ENCODE peak calls at places on chromosome 18, in four cellular contexts. One of them, this sample, is unnamed. For H3K4me1, the result is how much of the 10 kb centered on the place peaks cover.

GRCh38 chr18:74353169-74353775 is 37.6 kb downstream of the C18orf63 start:
- DNase-seq in GM23248: peak
- DNase-seq in fibroblast of lung: peak
- DNase-seq in endothelial cell of umbilical vein: peak
- DNase-seq in this sample: peak

GRCh38 chr18:69215151-69215550 is 185.5 kb upstream of the DOK6 start:
- DNase-seq in GM23248: no peak
- DNase-seq in fibroblast of lung: no peak
- DNase-seq in endothelial cell of umbilical vein: no peak
- DNase-seq in this sample: no peak

GRCh38 chr18:75544496-75544895 is 117.0 kb upstream of the SMIM21 start:
- DNase-seq in GM23248: peak
- DNase-seq in fibroblast of lung: peak
- DNase-seq in endothelial cell of umbilical vein: no peak
- DNase-seq in this sample: no peak

GRCh38 chr18:11955299-11956029 is 25.8 kb upstream of the IMPA2 start:
- DNase-seq in GM23248: peak
- DNase-seq in fibroblast of lung: peak
- DNase-seq in endothelial cell of umbilical vein: peak
- DNase-seq in this sample: no peak

GRCh38 chr18:40789286-40789685 is 1165.7 kb upstream of the PIK3C3 start:
- DNase-seq in GM23248: no peak
- DNase-seq in fibroblast of lung: peak
- DNase-seq in endothelial cell of umbilical vein: no peak
- DNase-seq in this sample: no peak

GRCh38 chr18:36756262-36756661 is 72.5 kb downstream of the TPGS2 start:
- DNase-seq in GM23248: peak
- DNase-seq in fibroblast of lung: peak
- DNase-seq in endothelial cell of umbilical vein: no peak
- DNase-seq in this sample: no peak

GRCh38 chr18:74498712-74499629 is 2.8 kb downstream of the CNDP2 start:
- DNase-seq in GM23248: peak
- DNase-seq in fibroblast of lung: peak
- DNase-seq in endothelial cell of umbilical vein: no peak
- DNase-seq in this sample: peak

GRCh38 chr18:74699455-74699854 is 101.8 kb downstream of the ZNF407 start:
- DNase-seq in GM23248: no peak
- DNase-seq in fibroblast of lung: no peak
- DNase-seq in endothelial cell of umbilical vein: no peak
- DNase-seq in this sample: no peak

GRCh38 chr18:8823530-8823929 is 118.2 kb downstream of the MTCL1 start:
- DNase-seq in GM23248: no peak
- DNase-seq in fibroblast of lung: no peak
- DNase-seq in endothelial cell of umbilical vein: no peak
- DNase-seq in this sample: no peak

GRCh38 chr18:67705748-67706147 is 189.2 kb upstream of the DSEL start:
- DNase-seq in GM23248: no peak
- DNase-seq in fibroblast of lung: no peak
- DNase-seq in endothelial cell of umbilical vein: no peak
- DNase-seq in this sample: no peak

GRCh38 chr18:62586148-62586774 is 63.4 kb downstream of the ZCCHC2 start:
- DNase-seq in GM23248: peak
- DNase-seq in fibroblast of lung: peak
- DNase-seq in endothelial cell of umbilical vein: peak
- DNase-seq in this sample: peak

GRCh38 chr18:62586781-62587487 is 64.1 kb downstream of the ZCCHC2 start:
- DNase-seq in GM23248: no peak
- DNase-seq in fibroblast of lung: no peak
- DNase-seq in endothelial cell of umbilical vein: no peak
- DNase-seq in this sample: no peak

GRCh38 chr18:62585274-62586147 is 62.7 kb downstream of the ZCCHC2 start:
- DNase-seq in GM23248: no peak
- DNase-seq in fibroblast of lung: no peak
- DNase-seq in endothelial cell of umbilical vein: no peak
- DNase-seq in this sample: no peak

GRCh38 chr18:62587689-62588088 is 64.9 kb downstream of the ZCCHC2 start:
- DNase-seq in GM23248: no peak
- DNase-seq in fibroblast of lung: no peak
- DNase-seq in endothelial cell of umbilical vein: no peak
- DNase-seq in this sample: no peak

GRCh38 chr18:62584241-62585120 is 61.7 kb downstream of the ZCCHC2 start:
- DNase-seq in GM23248: peak
- DNase-seq in fibroblast of lung: peak
- DNase-seq in endothelial cell of umbilical vein: peak
- DNase-seq in this sample: peak
- H3K9ac ChIP-seq in GM23248: no peak
- H3K9ac ChIP-seq in fibroblast of lung: no peak
- H3K9ac ChIP-seq in endothelial cell of umbilical vein: no peak
- H3K9ac ChIP-seq in this sample: peak

GRCh38 chr18:58887613-58887963 is 22.9 kb downstream of the ZNF532 start:
- DNase-seq in GM23248: no peak
- DNase-seq in fibroblast of lung: peak
- DNase-seq in endothelial cell of umbilical vein: peak
- DNase-seq in this sample: peak
- H2AFZ ChIP-seq in GM23248: no peak
- H2AFZ ChIP-seq in fibroblast of lung: peak
- H2AFZ ChIP-seq in endothelial cell of umbilical vein: no peak
- H2AFZ ChIP-seq in this sample: no peak

DNA sequence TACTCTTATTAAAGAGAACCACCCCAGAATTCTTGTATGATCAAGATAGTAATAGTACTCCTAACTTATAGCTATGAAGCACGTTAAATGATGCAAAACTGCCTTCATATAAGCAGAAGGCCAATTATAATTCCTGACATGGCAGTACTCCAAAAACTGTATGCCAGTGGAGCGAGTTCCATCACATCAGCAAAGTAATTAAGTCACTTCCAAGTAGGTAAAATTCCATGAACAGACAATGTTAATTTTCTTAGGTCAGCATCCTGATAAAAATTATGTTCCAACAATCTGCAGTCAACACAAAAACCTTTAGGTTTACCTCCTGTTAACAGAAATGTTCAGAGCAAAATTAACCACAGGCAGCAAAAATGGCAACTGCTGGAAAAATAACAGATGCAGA is 136.7 kb downstream of the CDH2 start:
- DNase-seq in GM23248: no peak
- DNase-seq in fibroblast of lung: no peak
- DNase-seq in endothelial cell of umbilical vein: no peak
- DNase-seq in this sample: no peak
- H3K4me1 ChIP-seq in GM23248: under half
- H3K4me1 ChIP-seq in fibroblast of lung: under half
- H3K4me1 ChIP-seq in endothelial cell of umbilical vein: under half
- H3K4me1 ChIP-seq in this sample: under half

GRCh38 chr18:23302852-23303527 is 150.1 kb upstream of the RIOK3 start:
- DNase-seq in GM23248: peak
- DNase-seq in fibroblast of lung: peak
- DNase-seq in endothelial cell of umbilical vein: peak
- DNase-seq in this sample: no peak
- H3K9ac ChIP-seq in GM23248: peak
- H3K9ac ChIP-seq in fibroblast of lung: no peak
- H3K9ac ChIP-seq in endothelial cell of umbilical vein: peak
- H3K9ac ChIP-seq in this sample: no peak

GRCh38 chr18:23387265-23387664 is 65.8 kb upstream of the RIOK3 start:
- DNase-seq in GM23248: no peak
- DNase-seq in fibroblast of lung: no peak
- DNase-seq in endothelial cell of umbilical vein: no peak
- DNase-seq in this sample: no peak

GRCh38 chr18:23386317-23386716 is 66.8 kb upstream of the RIOK3 start:
- DNase-seq in GM23248: no peak
- DNase-seq in fibroblast of lung: peak
- DNase-seq in endothelial cell of umbilical vein: no peak
- DNase-seq in this sample: no peak

GRCh38 chr18:23391156-23391555 is 61.9 kb upstream of the RIOK3 start:
- DNase-seq in GM23248: no peak
- DNase-seq in fibroblast of lung: no peak
- DNase-seq in endothelial cell of umbilical vein: no peak
- DNase-seq in this sample: no peak

GRCh38 chr18:23384778-23385736 is 68.0 kb upstream of the RIOK3 start:
- DNase-seq in GM23248: no peak
- DNase-seq in fibroblast of lung: no peak
- DNase-seq in endothelial cell of umbilical vein: no peak
- DNase-seq in this sample: no peak

GRCh38 chr18:23388357-23388756 is 64.7 kb upstream of the RIOK3 start:
- DNase-seq in GM23248: no peak
- DNase-seq in fibroblast of lung: no peak
- DNase-seq in endothelial cell of umbilical vein: no peak
- DNase-seq in this sample: no peak
- H2AFZ ChIP-seq in GM23248: no peak
- H2AFZ ChIP-seq in fibroblast of lung: no peak
- H2AFZ ChIP-seq in endothelial cell of umbilical vein: no peak
- H2AFZ ChIP-seq in this sample: no peak

DNA sequence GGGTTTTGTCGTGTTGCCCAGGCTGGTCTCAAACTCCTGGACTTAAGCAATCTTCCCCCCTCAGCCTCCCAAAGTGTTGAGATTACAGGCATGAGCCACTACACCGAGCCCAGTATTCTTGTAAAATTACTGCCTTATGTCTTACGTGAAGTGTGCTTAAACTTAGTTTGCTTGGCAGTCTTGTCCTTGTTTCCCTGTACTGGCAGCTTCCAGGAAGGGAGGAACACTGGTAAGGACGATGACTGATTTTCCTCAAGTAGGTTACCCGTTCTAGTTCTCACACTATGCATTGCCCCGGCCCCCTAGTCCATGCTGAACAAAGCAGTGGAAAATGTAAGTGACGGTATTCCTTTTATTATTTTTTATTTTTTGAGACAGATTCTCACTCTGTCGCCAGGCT is 19.7 kb upstream of the GATA6 start:
- DNase-seq in GM23248: no peak
- DNase-seq in fibroblast of lung: no peak
- DNase-seq in endothelial cell of umbilical vein: no peak
- DNase-seq in this sample: no peak
- H3K4me1 ChIP-seq in GM23248: under half
- H3K4me1 ChIP-seq in fibroblast of lung: under half
- H3K4me1 ChIP-seq in endothelial cell of umbilical vein: under half
- H3K4me1 ChIP-seq in this sample: under half

GRCh38 chr18:55779461-55779710 is 191.4 kb upstream of the TCF4 start:
- DNase-seq in GM23248: peak
- DNase-seq in fibroblast of lung: no peak
- DNase-seq in endothelial cell of umbilical vein: no peak
- DNase-seq in this sample: no peak
- H3K9ac ChIP-seq in GM23248: peak
- H3K9ac ChIP-seq in fibroblast of lung: no peak
- H3K9ac ChIP-seq in endothelial cell of umbilical vein: peak
- H3K9ac ChIP-seq in this sample: no peak

DNA sequence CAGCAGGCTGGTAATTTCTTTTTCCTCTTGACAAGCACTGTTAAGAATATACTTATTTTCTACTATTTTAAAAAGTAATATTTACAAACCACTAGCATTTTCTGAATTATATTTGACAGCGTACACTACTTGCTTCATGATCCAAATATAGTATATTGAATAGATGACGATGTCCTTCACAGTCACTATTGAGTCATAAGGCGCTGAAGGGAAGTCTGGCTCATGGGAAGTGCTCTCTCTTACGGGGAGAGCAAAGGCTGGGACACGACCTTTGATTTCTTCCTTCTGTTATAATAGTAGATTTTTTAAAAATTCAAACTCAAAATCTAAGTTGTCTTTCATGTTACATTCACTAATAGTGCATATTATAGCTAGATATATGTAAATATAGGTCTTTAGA is 357.1 kb downstream of the SOCS6 start:
- DNase-seq in GM23248: peak
- DNase-seq in fibroblast of lung: no peak
- DNase-seq in endothelial cell of umbilical vein: no peak
- DNase-seq in this sample: no peak
- H2AFZ ChIP-seq in GM23248: no peak
- H2AFZ ChIP-seq in fibroblast of lung: no peak
- H2AFZ ChIP-seq in endothelial cell of umbilical vein: no peak
- H2AFZ ChIP-seq in this sample: no peak

DNA sequence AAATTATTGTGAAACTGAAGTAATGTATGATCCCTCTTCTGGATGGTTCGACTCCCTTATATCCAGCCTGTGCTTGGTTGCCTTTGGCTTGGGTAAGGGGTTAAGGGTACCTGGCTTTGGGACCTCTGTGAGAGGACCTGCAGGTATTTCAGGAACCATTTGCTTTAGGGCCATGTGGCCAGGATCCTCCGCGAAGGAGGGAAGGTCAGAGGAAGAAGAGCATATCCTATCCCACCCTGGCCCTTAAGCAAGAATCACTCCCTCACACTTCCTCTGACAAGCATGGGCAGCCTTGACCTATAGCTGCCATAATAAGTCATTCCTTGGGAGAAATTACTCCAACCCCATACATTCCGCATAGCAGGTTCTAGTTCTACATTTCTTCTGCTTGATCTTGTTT is 59.1 kb upstream of the TXNDC2 start:
- DNase-seq in GM23248: no peak
- DNase-seq in fibroblast of lung: no peak
- DNase-seq in endothelial cell of umbilical vein: no peak
- DNase-seq in this sample: no peak
- H3K4me1 ChIP-seq in GM23248: half or more
- H3K4me1 ChIP-seq in fibroblast of lung: under half
- H3K4me1 ChIP-seq in endothelial cell of umbilical vein: under half
- H3K4me1 ChIP-seq in this sample: under half

DNA sequence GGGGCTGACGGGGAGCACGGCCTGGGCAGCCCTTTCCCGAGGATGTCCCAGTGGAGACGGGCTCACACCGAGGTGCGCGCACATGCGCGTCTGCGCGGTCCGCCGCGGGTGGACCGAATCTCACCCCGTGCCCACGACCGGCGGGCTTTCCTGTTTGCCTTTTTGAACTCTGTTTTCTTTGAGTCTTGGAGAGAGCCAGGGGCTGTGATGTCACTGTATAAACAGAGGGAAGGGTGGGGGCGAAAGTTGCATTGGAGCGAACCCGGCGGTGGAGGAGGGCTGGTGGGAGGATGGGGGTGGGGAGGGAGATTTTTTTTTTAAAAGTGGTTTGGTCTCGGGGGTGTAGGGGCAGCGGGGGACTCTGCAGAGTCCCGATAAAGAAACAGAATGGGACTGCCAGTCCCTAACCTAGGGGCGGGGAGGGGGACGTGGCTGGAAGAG is 141.2 kb upstream of the CTAGE1 start:
- DNase-seq in GM23248: peak
- DNase-seq in fibroblast of lung: peak
- DNase-seq in endothelial cell of umbilical vein: peak
- DNase-seq in this sample: no peak
- H3K9ac ChIP-seq in GM23248: peak
- H3K9ac ChIP-seq in fibroblast of lung: peak
- H3K9ac ChIP-seq in endothelial cell of umbilical vein: peak
- H3K9ac ChIP-seq in this sample: no peak

This sample was measured in DND-41.